ENCODE peak calls at places on chromosomes 5 and 9, in four cellular contexts. K, B, A and R are unnamed samples.

GRCh38 chr9:93864029-93864428 is 91.1 kb downstream of the BARX1 start:
- DNase-seq in K (no peak), A (no peak), B (no peak), R (no peak)

GRCh38 chr9:97717866-97718265 is 20.7 kb upstream of the XPA start:
- DNase-seq in B (no peak), A (no peak), K (no peak), R (no peak)

GRCh38 chr9:70261131-70261870 is 2.5 kb downstream of the SMC5 start:
- DNase-seq in A (no peak), K (no peak), B (no peak), R (no peak)

GRCh38 chr5:9284781-9285307 is 261.0 kb downstream of the SEMA5A start:
- DNase-seq in K (no peak), B (peak; percentile 66), A (no peak), R (no peak)

GRCh38 chr5:120614512-120614911 is 150.4 kb downstream of the PRR16 start:
- DNase-seq in B (peak; percentile 82), A (no peak), K (no peak), R (no peak)

GRCh38 chr9:2645569-2645968 is 24.0 kb downstream of the VLDLR start:
- DNase-seq in A (no peak), B (no peak), K (no peak), R (no peak)

GRCh38 chr9:70746316-70746715 is 331.9 kb upstream of the KLF9 start:
- DNase-seq in A (no peak), B (no peak), K (peak; percentile 11), R (no peak)

GRCh38 chr5:36305571-36306326 is 4.0 kb upstream of the RANBP3L start:
- DNase-seq in B (peak; percentile 75), A (no peak), K (peak; percentile 60), R (peak; percentile 47)

GRCh38 chr5:6328173-6328572 is 50.2 kb downstream of the MED10 start:
- DNase-seq in K (peak; percentile 46), A (peak; percentile 73), B (peak; percentile 2), R (no peak)

GRCh38 chr9:482736-483135 is 268.1 kb downstream of the DOCK8 start:
- DNase-seq in B (no peak), K (no peak), A (no peak), R (no peak)

GRCh38 chr9:76720245-76720644 is 44.0 kb upstream of the PCA3 start:
- DNase-seq in K (no peak), B (no peak), A (no peak), R (no peak)

GRCh38 chr5:132391870-132392269 is 22.4 kb downstream of the SLC22A5 start:
- DNase-seq in B (no peak), A (no peak), K (no peak), R (no peak)

GRCh38 chr5:113047733-113048652 is 71.4 kb downstream of the DCP2 start:
- DNase-seq in K (no peak), B (peak; percentile 55), A (no peak), R (no peak)

GRCh38 chr5:126624534-126624933 is 23.8 kb downstream of the PHAX start:
- DNase-seq in K (peak; percentile 27), A (no peak), B (peak; percentile 77), R (no peak)

GRCh38 chr9:89655990-89656657 is 51.3 kb downstream of the GADD45G start:
- DNase-seq in A (no peak), K (no peak), B (peak; percentile 4), R (no peak)

GRCh38 chr9:86142973-86143372 is 43.6 kb upstream of the GOLM1 start:
- DNase-seq in K (no peak), B (no peak), A (no peak), R (no peak)

GRCh38 chr5:14399054-14399657 is 182.4 kb upstream of the OTULINL start:
- DNase-seq in K (peak; percentile 81), A (no peak), B (peak; percentile 77), R (no peak)

GRCh38 chr5:102617187-102617856 is 118.5 kb upstream of the SLCO6A1 start:
- DNase-seq in B (no peak), K (no peak), A (no peak), R (no peak)

GRCh38 chr5:4875942-4876341 is 264.2 kb upstream of the ADAMTS16 start:
- DNase-seq in A (no peak), K (no peak), B (no peak), R (no peak)

GRCh38 chr5:54148062-54148461 is 162.3 kb downstream of the ARL15 start:
- DNase-seq in B (peak; percentile 40), K (peak; percentile 2), A (no peak), R (no peak)

GRCh38 chr9:89555016-89555415 is 49.8 kb upstream of the GADD45G start:
- DNase-seq in A (no peak), K (no peak), B (no peak), R (no peak)

GRCh38 chr9:120579139-120579749 is 723 bp downstream of the CDK5RAP2 start:
- DNase-seq in K (peak; percentile 33), B (no peak), A (no peak), R (no peak)

GRCh38 chr5:39730011-39730410 is 305.2 kb upstream of the DAB2 start:
- DNase-seq in B (no peak), A (no peak), K (no peak), R (no peak)

GRCh38 chr5:179339081-179339480 is 6.2 kb downstream of the ADAMTS2 start:
- DNase-seq in B (no peak), A (no peak), K (no peak), R (no peak)

GRCh38 chr9:129759804-129760502 is 7.1 kb upstream of the PTGES start:
- DNase-seq in K (no peak), A (no peak), B (no peak), R (no peak)
- H3K27ac ChIP-seq in K (no peak overlapping the region), A (no peak overlapping the region), B (peak overlapping the region; percentile 66), R (no peak overlapping the region)

GRCh38 chr5:72122619-72123018 is 15.3 kb downstream of the MAP1B start:
- DNase-seq in B (no peak), A (no peak), K (no peak), R (no peak)
- H3K4me1 ChIP-seq in B (peaks cover 3% of the 10 kb centered on the region), A (peaks cover 49% of the 10 kb centered on the region), K (peaks cover 41% of the 10 kb centered on the region), R (no peaks in the 10 kb centered on the region)

GRCh38 chr9:125183054-125183453 is 6.5 kb downstream of the PPP6C start:
- DNase-seq in B (peak; percentile 48), K (no peak), A (no peak), R (no peak)
- H3K27ac ChIP-seq in B (peak overlapping the region; percentile 58), K (no peak overlapping the region), A (no peak overlapping the region), R (no peak overlapping the region)

DNA sequence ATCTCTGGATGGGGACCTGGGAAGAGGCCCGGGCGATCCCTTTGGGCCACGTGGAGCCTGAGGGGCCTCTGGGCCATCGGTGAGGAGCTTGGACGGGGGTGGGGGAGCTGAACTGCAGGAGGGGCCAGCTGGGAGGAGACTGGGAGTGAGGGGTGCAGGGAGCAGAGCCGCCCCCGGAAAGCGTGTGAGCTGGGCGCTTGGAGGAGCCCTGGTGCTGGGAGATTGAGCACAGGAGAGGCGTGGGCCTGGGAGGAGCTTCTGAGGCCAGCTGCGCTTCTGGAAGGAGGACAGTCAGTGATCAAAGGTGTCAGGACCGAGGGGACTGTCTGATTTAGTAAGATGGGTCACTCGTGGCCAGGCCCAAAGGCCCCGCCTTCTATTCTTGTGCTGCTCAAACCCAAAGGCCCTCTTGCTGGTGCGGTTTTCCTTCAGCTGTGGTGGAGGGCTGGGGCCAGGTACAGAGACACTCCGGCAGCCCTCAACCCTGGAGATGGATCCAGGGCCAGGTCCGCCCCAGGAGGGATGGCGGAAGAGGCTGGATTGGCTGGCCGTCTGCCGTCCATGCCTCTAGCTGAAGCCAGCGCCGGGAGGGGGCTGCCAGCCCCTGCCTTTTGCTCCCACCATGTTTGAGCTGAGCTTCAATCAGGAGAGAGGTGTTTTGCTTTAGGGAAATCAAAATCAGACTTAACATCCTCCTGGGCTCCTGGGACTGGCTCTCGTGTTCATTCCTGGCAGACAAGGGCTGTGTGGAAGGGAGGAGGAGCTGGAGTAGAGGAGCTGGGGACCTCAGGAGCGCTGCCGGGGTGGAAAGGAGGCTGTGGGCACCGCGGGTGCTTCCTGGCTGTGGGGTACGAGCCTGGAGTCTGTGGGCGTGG is 21.6 kb downstream of the NCS1 start:
- DNase-seq in K (no peak), B (no peak), A (no peak), R (no peak)
- H3K4me1 ChIP-seq in K (peaks cover 43% of the 10 kb centered on the region), B (peaks cover 51% of the 10 kb centered on the region), A (peaks cover 25% of the 10 kb centered on the region), R (no peaks in the 10 kb centered on the region)

DNA sequence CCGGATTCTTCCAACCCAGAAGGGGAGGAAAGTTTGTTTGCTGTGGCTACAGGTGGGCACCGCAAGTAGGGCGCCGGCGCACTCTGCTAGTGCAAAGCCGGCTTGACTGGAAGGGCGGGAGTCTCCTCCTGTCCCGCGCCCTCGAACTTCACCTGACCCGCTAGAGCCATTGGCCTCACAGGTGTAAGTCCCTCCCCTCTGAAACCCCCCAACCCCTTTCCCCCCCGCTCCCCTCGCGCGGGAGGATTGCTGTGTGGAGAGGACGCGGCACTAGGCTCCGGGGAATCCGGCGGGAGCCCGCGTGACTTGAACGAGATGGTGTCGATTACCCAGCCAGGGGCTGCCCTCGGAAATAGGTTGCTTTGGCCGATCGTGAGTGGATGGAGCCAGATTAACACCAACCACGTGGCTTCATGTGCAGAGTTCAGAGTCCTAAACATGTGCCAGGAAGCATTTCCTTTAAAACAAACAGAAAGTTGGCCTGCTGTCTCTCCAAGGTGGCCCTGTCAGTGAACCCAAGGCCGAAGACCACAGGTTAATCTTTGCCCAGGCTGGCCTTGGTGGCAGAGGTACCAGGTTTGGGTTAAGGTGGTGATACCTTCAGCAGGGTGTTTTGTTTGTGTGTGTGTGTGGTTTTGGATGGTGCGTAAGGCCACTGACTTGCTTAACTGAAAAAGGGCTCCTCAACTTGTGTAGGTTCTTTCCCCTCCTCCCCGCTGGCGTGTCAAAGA is 1.0 kb downstream of the IQGAP2 start:
- DNase-seq in B (no peak), A (peak; percentile 15), K (peak; percentile 61), R (peak; percentile 68)
- H3K27ac ChIP-seq in B (no peak overlapping the region), A (no peak overlapping the region), K (peak overlapping the region; percentile 87), R (peak overlapping the region; percentile 89)

GRCh38 chr5:143156556-143156955 is 246.9 kb downstream of the NR3C1 start:
- DNase-seq in B (no peak), K (no peak), A (no peak), R (no peak)
- H3K4me1 ChIP-seq in B (no peaks in the 10 kb centered on the region), K (no peaks in the 10 kb centered on the region), A (no peaks in the 10 kb centered on the region), R (peaks cover 24% of the 10 kb centered on the region)